ENCODE peak calls at places on chromosomes 4 and X, in four cellular contexts. D, X, Y and F are unnamed samples. For H3K4me1 and H3K9me3, the result is how much of the 10 kb centered on the place peaks cover.

GRCh38 chrX:56974408-56974807 is 20.9 kb downstream of the SPIN3 start:
- DNase-seq in D (no peak), X (no peak), Y (no peak), F (no peak)

GRCh38 chr4:24568425-24568824 is 15.9 kb downstream of the DHX15 start:
- DNase-seq in D (no peak), X (no peak), Y (no peak), F (no peak)

GRCh38 chrX:131068945-131069719 is 11.0 kb downstream of the ARHGAP36 start:
- DNase-seq in D (no peak), X (no peak), Y (peak), F (peak)

GRCh38 chr4:89836031-89836777 is 757 bp downstream of the SNCA start:
- DNase-seq in D (no peak), X (no peak), Y (no peak), F (peak)

GRCh38 chrX:27675493-27675892 is 85.3 kb downstream of the DCAF8L2 start:
- DNase-seq in D (no peak), X (no peak), Y (no peak), F (no peak)

GRCh38 chr4:9762823-9763475 is 18.5 kb upstream of the DRD5 start:
- DNase-seq in D (no peak), X (no peak), Y (peak), F (peak)

GRCh38 chrX:63754141-63754859 is 30.7 kb downstream of the ARHGEF9 start:
- DNase-seq in D (no peak), X (no peak), Y (no peak), F (no peak)

GRCh38 chr4:110119880-110120279 is 78.5 kb downstream of the ELOVL6 start:
- DNase-seq in D (no peak), X (no peak), Y (no peak), F (no peak)

GRCh38 chr4:13546855-13547562 is 2.7 kb upstream of the NKX3-2 start:
- DNase-seq in D (no peak), X (no peak), Y (no peak), F (no peak)

GRCh38 chrX:139828037-139828436 is 104.8 kb downstream of the ATP11C start:
- DNase-seq in D (no peak), X (no peak), Y (no peak), F (no peak)

GRCh38 chrX:139823806-139824205 is 109.0 kb downstream of the ATP11C start:
- DNase-seq in D (no peak), X (no peak), Y (no peak), F (no peak)

GRCh38 chrX:139828830-139829229 is 104.0 kb downstream of the ATP11C start:
- DNase-seq in D (no peak), X (no peak), Y (no peak), F (no peak)

GRCh38 chrX:139825618-139826017 is 107.2 kb downstream of the ATP11C start:
- DNase-seq in D (no peak), X (no peak), Y (no peak), F (no peak)

GRCh38 chrX:139826065-139827044 is 106.5 kb downstream of the ATP11C start:
- DNase-seq in D (no peak), X (no peak), Y (peak), F (peak)
- H3K4me1 ChIP-seq in D (under half), X (under half), Y (under half), F (under half)

GRCh38 chr4:42768125-42768748 is 111.3 kb upstream of the ATP8A1 start:
- DNase-seq in D (no peak), X (no peak), Y (no peak), F (no peak)
- H3K4me3 ChIP-seq in D (no peak), X (no peak), Y (no peak), F (no peak)

GRCh38 chr4:102474736-102475504 is 26.2 kb upstream of the NFKB1 start:
- DNase-seq in D (no peak), X (no peak), Y (no peak), F (no peak)
- H3K9me3 ChIP-seq in D (under half), X (under half), Y (under half), F (under half)

DNA sequence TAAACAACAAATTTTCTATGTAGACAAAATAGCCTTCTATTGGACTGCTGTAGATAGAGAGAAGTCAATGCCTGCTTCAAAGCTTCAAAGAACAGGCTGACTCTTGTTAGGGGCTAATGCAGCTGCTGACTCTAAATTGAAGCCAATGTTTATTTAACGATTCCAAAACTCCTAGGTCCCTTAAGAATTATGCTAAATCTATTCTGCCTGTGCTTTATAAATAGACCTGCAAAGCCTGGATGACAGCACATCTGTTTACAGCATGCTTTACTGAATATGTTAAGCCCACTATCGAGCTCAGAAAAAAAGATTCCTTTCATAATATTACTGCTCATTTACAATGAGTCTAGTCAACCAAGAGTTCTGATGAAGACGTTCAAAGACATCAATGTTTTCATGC is 54.8 kb upstream of the RBMXL3 start:
- DNase-seq in D (no peak), X (no peak), Y (no peak), F (peak)
- H3K4me1 ChIP-seq in D (under half), X (under half), Y (under half), F (under half)

DNA sequence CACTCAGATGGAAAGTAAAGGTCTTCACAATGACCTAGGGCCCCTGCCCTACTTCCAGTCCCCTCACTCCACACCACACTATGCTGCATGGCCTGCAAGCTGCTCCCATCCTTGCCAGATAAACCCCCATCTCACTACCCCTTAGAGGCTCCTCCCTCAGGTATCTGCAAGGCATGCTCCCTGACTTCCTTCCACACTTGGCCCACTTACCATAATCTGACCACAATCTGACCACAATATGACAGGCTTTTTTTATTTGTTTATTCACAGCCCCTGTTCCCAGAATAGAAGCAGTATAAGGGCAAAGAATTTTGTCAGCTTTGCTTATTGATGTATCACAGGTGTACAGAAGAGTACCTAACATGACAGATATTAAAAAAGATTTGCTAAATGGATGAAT is 124.7 kb downstream of the CAMK2D start:
- DNase-seq in D (no peak), X (no peak), Y (no peak), F (peak)
- H3K4me3 ChIP-seq in D (no peak), X (no peak), Y (no peak), F (no peak)

GRCh38 chr4:71827811-71828210 is 43.9 kb upstream of the GC start:
- DNase-seq in D (no peak), X (no peak), Y (no peak), F (no peak)

GRCh38 chr4:71828450-71828849 is 44.6 kb upstream of the GC start:
- DNase-seq in D (no peak), X (no peak), Y (no peak), F (no peak)

GRCh38 chr4:71832049-71832448 is 48.2 kb upstream of the GC start:
- DNase-seq in D (no peak), X (no peak), Y (no peak), F (no peak)

GRCh38 chr4:71833175-71833900 is 49.5 kb upstream of the GC start:
- DNase-seq in D (no peak), X (peak), Y (no peak), F (peak)

GRCh38 chr4:71830497-71831178 is 46.8 kb upstream of the GC start:
- DNase-seq in D (no peak), X (no peak), Y (no peak), F (no peak)
- H3K9me3 ChIP-seq in D (under half), X (under half), Y (under half), F (under half)

GRCh38 chr4:36260714-36261113 is 16.4 kb upstream of the ARAP2 start:
- DNase-seq in D (no peak), X (no peak), Y (no peak), F (no peak)
- H3K4me1 ChIP-seq in D (under half), X (under half), Y (under half), F (under half)

GRCh38 chrX:53421125-53421524 is 1.3 kb downstream of the SMC1A start:
- DNase-seq in D (no peak), X (no peak), Y (no peak), F (no peak)

GRCh38 chrX:53421772-53422090 is 723 bp downstream of the SMC1A start:
- DNase-seq in D (no peak), X (no peak), Y (no peak), F (no peak)

GRCh38 chrX:53422091-53422914 is at the start of the genes RIBC1 and SMC1A:
- DNase-seq in D (peak), X (peak), Y (peak), F (peak)

DNA sequence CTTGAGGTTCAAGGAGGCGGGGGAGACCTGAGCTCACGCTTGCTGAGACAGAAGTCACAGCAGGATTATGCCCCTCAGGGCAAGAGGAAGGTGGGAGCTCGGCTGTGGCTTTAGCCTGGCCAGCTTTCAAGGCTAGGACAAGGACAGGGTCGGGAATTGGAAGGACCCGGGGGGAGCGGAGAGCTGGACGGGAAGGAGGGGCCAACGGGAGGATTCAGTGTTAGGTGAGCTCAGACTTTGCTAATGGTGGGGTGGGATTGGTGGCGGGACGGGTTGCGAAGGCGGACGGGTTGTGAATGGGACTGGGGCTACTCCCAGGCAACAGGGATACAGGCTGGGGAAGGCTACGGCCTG is 219 bp downstream of the RIBC1 start:
- DNase-seq in D (no peak), X (no peak), Y (no peak), F (no peak)
- H3K4me3 ChIP-seq in D (peak), X (peak), Y (peak), F (peak)